ENCODE peak calls at places on chromosome 12, in eight cellular contexts. I is AG09319, O is fibroblast of pulmonary artery, Y is endothelial cell, E is GM12878, R is OCI-LY7, N is cardiac muscle cell, Z is RWPE1. T is an unnamed sample.

GRCh38 chr12:12975322-12976077 is 23.5 kb upstream of the GPRC5D start:
- DNase-seq in Y (peak), Z (no peak), O (peak), I (no peak), N (peak), R (peak), E (no peak), T (no peak)

GRCh38 chr12:54419088-54419887 is at the start of gene ITGA5:
- DNase-seq in E (no peak), Z (peak), I (no peak), R (no peak), O (peak), Y (peak), N (peak), T (peak)

GRCh38 chr12:95218164-95218851 is 701 bp downstream of the VEZT start:
- DNase-seq in N (peak), I (no peak), Z (peak), O (peak), Y (no peak), R (peak), E (peak), T (peak)

GRCh38 chr12:132904718-132905328 is 17.4 kb upstream of the CHFR start:
- DNase-seq in Z (peak), I (no peak), R (peak), N (peak), O (peak), Y (peak), E (no peak), T (peak)

GRCh38 chr12:79415754-79416435 is 274.9 kb downstream of the PAWR start:
- DNase-seq in Y (no peak), R (no peak), N (no peak), E (no peak), Z (peak), I (no peak), O (peak), T (no peak)

GRCh38 chr12:11615481-11615880 is 34.0 kb upstream of the ETV6 start:
- DNase-seq in R (no peak), Z (no peak), O (no peak), Y (no peak), I (no peak), E (no peak), N (no peak), T (no peak)

GRCh38 chr12:107317751-107318553 is 224.6 kb upstream of the CRY1 start:
- DNase-seq in N (peak), O (peak), Y (peak), I (peak), R (no peak), Z (peak), E (no peak), T (peak)

GRCh38 chr12:26406813-26407212 is 211.4 kb downstream of the SSPN start:
- DNase-seq in E (no peak), I (no peak), Y (no peak), O (no peak), Z (no peak), R (no peak), N (no peak), T (no peak)

GRCh38 chr12:21819236-21819635 is 44.7 kb upstream of the KCNJ8 start:
- DNase-seq in Y (no peak), Z (no peak), I (no peak), E (no peak), R (no peak), O (peak), N (no peak), T (no peak)

GRCh38 chr12:47033081-47033480 is 46.3 kb upstream of the PCED1B start:
- DNase-seq in N (peak), Z (no peak), R (no peak), E (no peak), O (peak), I (no peak), Y (no peak), T (no peak)

GRCh38 chr12:5171701-5172100 is 128.0 kb downstream of the KCNA5 start:
- DNase-seq in Z (no peak), E (no peak), N (peak), I (peak), Y (peak), R (peak), O (peak), T (no peak)

GRCh38 chr12:107731376-107731775 is 29.6 kb downstream of the PRDM4 start:
- DNase-seq in N (no peak), O (no peak), R (peak), E (no peak), Y (no peak), Z (peak), I (no peak), T (no peak)

GRCh38 chr12:46839964-46840363 is 14.2 kb upstream of the SLC38A4 start:
- DNase-seq in Z (no peak), O (no peak), Y (no peak), I (no peak), R (no peak), N (no peak), E (no peak), T (no peak)

GRCh38 chr12:126742326-126742725 is 1524.6 kb upstream of the TMEM132C start:
- DNase-seq in O (no peak), N (no peak), Z (no peak), I (no peak), Y (no peak), R (no peak), E (no peak), T (no peak)

GRCh38 chr12:23640754-23641153 is 308.7 kb downstream of the SOX5 start:
- DNase-seq in N (no peak), Y (no peak), O (no peak), Z (no peak), R (no peak), E (no peak), I (no peak), T (no peak)

GRCh38 chr12:116443706-116444589 is 115.2 kb upstream of the MAP1LC3B2 start:
- DNase-seq in Y (no peak), E (no peak), O (no peak), N (no peak), R (no peak), Z (no peak), I (no peak), T (peak)

GRCh38 chr12:26488339-26488738 is 293.0 kb downstream of the SSPN start:
- DNase-seq in E (no peak), O (no peak), Y (no peak), R (no peak), I (no peak), Z (no peak), N (no peak), T (no peak)

GRCh38 chr12:46159239-46159901 is 109.5 kb downstream of the SLC38A1 start:
- DNase-seq in N (no peak), O (no peak), I (no peak), Y (no peak), E (no peak), R (no peak), Z (no peak), T (no peak)

GRCh38 chr12:127893875-127894635 is 372.9 kb upstream of the TMEM132C start:
- DNase-seq in Z (no peak), Y (no peak), N (no peak), I (no peak), O (no peak), R (peak), E (no peak), T (no peak)

GRCh38 chr12:41277019-41277770 is 89.1 kb downstream of the PDZRN4 start:
- DNase-seq in O (peak), Z (peak), R (peak), N (peak), I (peak), E (no peak), Y (peak), T (peak)

GRCh38 chr12:42145552-42146215 is 1.0 kb upstream of the GXYLT1 start:
- DNase-seq in N (no peak), O (no peak), R (no peak), E (no peak), I (no peak), Z (no peak), Y (no peak), T (no peak)

GRCh38 chr12:72273499-72273837 is 1.3 kb downstream of the TRHDE start:
- DNase-seq in E (no peak), N (no peak), Y (peak), I (no peak), O (no peak), Z (no peak), R (no peak), T (no peak)

GRCh38 chr12:46773537-46773936 is 52.3 kb downstream of the SLC38A4 start:
- DNase-seq in Y (no peak), O (no peak), E (no peak), N (no peak), Z (no peak), I (no peak), R (no peak), T (no peak)

GRCh38 chr12:100651694-100652093 is 78.2 kb downstream of the GAS2L3 start:
- DNase-seq in Y (no peak), O (no peak), E (no peak), R (no peak), I (no peak), N (no peak), Z (no peak), T (no peak)

GRCh38 chr12:44240186-44240585 is 404.3 kb downstream of the TMEM117 start:
- DNase-seq in E (no peak), R (no peak), O (no peak), Y (no peak), I (no peak), N (no peak), Z (no peak), T (no peak)

GRCh38 chr12:6317693-6318439 is 7.4 kb downstream of the PLEKHG6 start:
- DNase-seq in R (no peak), N (no peak), E (no peak), Z (no peak), I (no peak), Y (no peak), O (no peak), T (no peak)

GRCh38 chr12:50620050-50620974 is 115.5 kb downstream of the DIP2B start:
- DNase-seq in O (peak), E (no peak), Y (no peak), Z (peak), N (peak), I (peak), R (no peak), T (peak)

GRCh38 chr12:3002636-3003035 is 43.4 kb downstream of the TEAD4 start:
- DNase-seq in Y (no peak), Z (no peak), I (no peak), E (no peak), R (no peak), O (no peak), N (no peak), T (no peak)

GRCh38 chr12:114911196-114911595 is 227.2 kb upstream of the TBX3 start:
- DNase-seq in R (no peak), Y (no peak), O (no peak), Z (no peak), I (no peak), E (no peak), N (no peak), T (no peak)

GRCh38 chr12:45969084-45969483 is 21.3 kb downstream of the SCAF11 start:
- DNase-seq in R (no peak), E (no peak), N (no peak), Z (no peak), O (no peak), I (no peak), Y (no peak), T (no peak)

GRCh38 chr12:115213538-115213961 is 529.6 kb upstream of the TBX3 start:
- DNase-seq in O (no peak), I (no peak), E (no peak), Z (no peak), Y (peak), N (no peak), R (no peak), T (no peak)

GRCh38 chr12:8664228-8664963 is 1.8 kb upstream of the MFAP5 start:
- DNase-seq in Y (no peak), O (peak), N (no peak), Z (no peak), E (no peak), I (no peak), R (no peak), T (no peak)

GRCh38 chr12:31647106-31647505 is 12.4 kb upstream of the ETFBKMT start:
- DNase-seq in O (no peak), R (no peak), Y (no peak), I (no peak), N (no peak), Z (peak), E (no peak), T (no peak)

GRCh38 chr12:103827800-103828440 is 13.1 kb downstream of the NT5DC3 start:
- DNase-seq in I (no peak), N (no peak), E (no peak), R (no peak), Y (no peak), O (no peak), Z (no peak), T (no peak)

GRCh38 chr12:131327521-131328488 is 374.1 kb downstream of the ADGRD1 start:
- DNase-seq in N (no peak), E (no peak), R (no peak), I (no peak), Y (no peak), O (no peak), Z (no peak), T (no peak)
- TF ChIP-seq CTCF in N (no peak), E (no peak), R (no peak), I (no peak), Y (no peak), O (no peak), Z (no peak), T (no peak)

GRCh38 chr12:66087365-66087943 is 43.1 kb downstream of the LLPH start:
- DNase-seq in R (peak), O (peak), E (no peak), I (peak), Y (peak), N (peak), Z (peak), T (peak)

GRCh38 chr12:66085213-66085612 is 45.3 kb downstream of the LLPH start:
- DNase-seq in O (no peak), R (no peak), Z (no peak), E (no peak), I (no peak), N (no peak), Y (no peak), T (no peak)

GRCh38 chr12:66090157-66090556 is 40.4 kb downstream of the LLPH start:
- DNase-seq in O (no peak), I (no peak), Y (no peak), Z (no peak), N (no peak), R (no peak), E (no peak), T (no peak)

GRCh38 chr12:66083766-66084165 is 46.8 kb downstream of the LLPH start:
- DNase-seq in Z (no peak), R (no peak), N (no peak), Y (no peak), O (no peak), I (no peak), E (no peak), T (no peak)

GRCh38 chr12:66086001-66086400 is 44.5 kb downstream of the LLPH start:
- DNase-seq in R (no peak), Y (no peak), Z (no peak), E (no peak), I (no peak), O (no peak), N (no peak), T (no peak)
- TF ChIP-seq CTCF in R (no peak), Y (no peak), Z (no peak), E (no peak), I (no peak), O (no peak), N (no peak), T (no peak)

GRCh38 chr12:14135996-14136395 is 154.6 kb upstream of the GRIN2B start:
- DNase-seq in Z (no peak), I (no peak), E (no peak), N (no peak), R (no peak), O (no peak), Y (no peak), T (no peak)
- TF ChIP-seq CTCF in Z (no peak), I (no peak), E (no peak), N (no peak), R (no peak), O (no peak), Y (no peak), T (no peak)

GRCh38 chr12:123808167-123808566 is 46.1 kb downstream of the DNAH10 start:
- DNase-seq in O (peak), E (no peak), I (no peak), R (no peak), Y (peak), Z (peak), N (peak), T (no peak)
- TF ChIP-seq CTCF in O (peak), E (no peak), I (peak), R (no peak), Y (no peak), Z (no peak), N (peak), T (no peak)

T was measured in activated CD8-positive, alpha-beta T cell treated with anti-CD3 and anti-CD28 coated beads for 36 hours.